ENCODE peak calls at places on chromosomes 11 and 22, in nine cellular contexts. Z, R, K, P, J, V, E, Q and D are unnamed samples.

GRCh38 chr11:60326955-60327354 is at the start of gene MS4A6E:
- DNase-seq in P (no peak), V (no peak), Z (no peak), Q (no peak), E (no peak), J (no peak), K (no peak), R (no peak), D (no peak)

GRCh38 chr22:39946571-39947407 is 13.4 kb upstream of the TMA7B start:
- DNase-seq in Q (no peak), K (peak), R (no peak), Z (no peak), E (no peak), V (peak), P (no peak), J (no peak), D (peak)

GRCh38 chr22:49909476-49910205 is 8.6 kb downstream of the ALG12 start:
- DNase-seq in Z (no peak), E (no peak), R (no peak), J (no peak), Q (no peak), V (no peak), K (no peak), P (no peak), D (no peak)

GRCh38 chr11:71298761-71299181 is 46.4 kb upstream of the SHANK2 start:
- DNase-seq in K (no peak), V (no peak), E (no peak), P (no peak), Z (no peak), R (peak), J (no peak), Q (no peak), D (no peak)

GRCh38 chr22:22890085-22890484 is 2.5 kb downstream of the IGLL5 start:
- DNase-seq in K (no peak), V (no peak), Z (no peak), P (no peak), Q (no peak), J (no peak), E (no peak), R (no peak), D (no peak)

GRCh38 chr11:76579047-76579751 is 91.3 kb downstream of the LRRC32 start:
- DNase-seq in K (no peak), E (no peak), R (no peak), V (no peak), J (peak), P (no peak), Z (no peak), Q (no peak), D (no peak)

GRCh38 chr22:40484906-40485660 is 114.7 kb downstream of the SGSM3 start:
- DNase-seq in E (peak), K (no peak), Z (no peak), P (no peak), R (no peak), Q (no peak), J (no peak), V (no peak), D (no peak)

GRCh38 chr22:30079952-30080533 is at the start of gene HORMAD2:
- DNase-seq in K (peak), P (no peak), R (no peak), Q (no peak), J (peak), E (peak), Z (peak), V (peak), D (no peak)

GRCh38 chr11:68128682-68129327 is 7.6 kb upstream of the CHKA start:
- DNase-seq in Z (peak), J (peak), E (no peak), P (no peak), R (no peak), K (no peak), Q (no peak), V (no peak), D (no peak)